ENCODE peak calls at places on chromosomes 5 and 9, in seven cellular contexts. One of them, this sample, is unnamed.

GRCh38 chr5:20077186-20077585 is 89.2 kb upstream of the CDH18 start:
- DNase-seq in cardiac muscle cell: no peak
- DNase-seq in A549: no peak
- DNase-seq in IMR-90: no peak
- DNase-seq in heart left ventricle: no peak
- DNase-seq in spleen: no peak
- DNase-seq in stomach: no peak
- DNase-seq in this sample: no peak

GRCh38 chr9:69905291-69905690 is 84.7 kb downstream of the CFAP95 start:
- DNase-seq in cardiac muscle cell: no peak
- DNase-seq in A549: no peak
- DNase-seq in IMR-90: peak
- DNase-seq in heart left ventricle: no peak
- DNase-seq in spleen: no peak
- DNase-seq in stomach: no peak
- DNase-seq in this sample: no peak

GRCh38 chr5:153880094-153880493 is 158.6 kb downstream of the FAM114A2 start:
- DNase-seq in cardiac muscle cell: no peak
- DNase-seq in A549: no peak
- DNase-seq in IMR-90: no peak
- DNase-seq in heart left ventricle: no peak
- DNase-seq in spleen: no peak
- DNase-seq in stomach: no peak
- DNase-seq in this sample: no peak

GRCh38 chr9:120030847-120031246 is 549.1 kb downstream of the CDK5RAP2 start:
- DNase-seq in cardiac muscle cell: no peak
- DNase-seq in A549: no peak
- DNase-seq in IMR-90: no peak
- DNase-seq in heart left ventricle: no peak
- DNase-seq in spleen: no peak
- DNase-seq in stomach: no peak
- DNase-seq in this sample: no peak

GRCh38 chr9:108933231-108933630 is 693 bp downstream of the ELP1 start:
- DNase-seq in cardiac muscle cell: no peak
- DNase-seq in A549: no peak
- DNase-seq in IMR-90: peak
- DNase-seq in heart left ventricle: no peak
- DNase-seq in spleen: no peak
- DNase-seq in stomach: no peak
- DNase-seq in this sample: no peak

GRCh38 chr5:142222881-142223558 is 101.8 kb downstream of the SPRY4 start:
- DNase-seq in cardiac muscle cell: no peak
- DNase-seq in A549: no peak
- DNase-seq in IMR-90: no peak
- DNase-seq in heart left ventricle: no peak
- DNase-seq in spleen: no peak
- DNase-seq in stomach: no peak
- DNase-seq in this sample: no peak

GRCh38 chr5:53323943-53324642 is 156.3 kb upstream of the FST start:
- DNase-seq in cardiac muscle cell: no peak
- DNase-seq in A549: no peak
- DNase-seq in IMR-90: peak
- DNase-seq in heart left ventricle: no peak
- DNase-seq in spleen: no peak
- DNase-seq in stomach: no peak
- DNase-seq in this sample: no peak

GRCh38 chr9:89317282-89317681 is 1.0 kb upstream of the SECISBP2 start:
- DNase-seq in cardiac muscle cell: no peak
- DNase-seq in A549: no peak
- DNase-seq in IMR-90: no peak
- DNase-seq in heart left ventricle: no peak
- DNase-seq in spleen: no peak
- DNase-seq in stomach: no peak
- DNase-seq in this sample: no peak

GRCh38 chr5:41636605-41637004 is 126.2 kb upstream of the PLCXD3 start:
- DNase-seq in cardiac muscle cell: peak
- DNase-seq in A549: peak
- DNase-seq in IMR-90: peak
- DNase-seq in heart left ventricle: no peak
- DNase-seq in spleen: no peak
- DNase-seq in stomach: no peak
- DNase-seq in this sample: no peak

GRCh38 chr5:135353952-135354721 is 44.9 kb downstream of the MACROH2A1 start:
- DNase-seq in cardiac muscle cell: no peak
- DNase-seq in A549: no peak
- DNase-seq in IMR-90: peak
- DNase-seq in heart left ventricle: no peak
- DNase-seq in spleen: peak
- DNase-seq in stomach: no peak
- DNase-seq in this sample: no peak
- H3K27ac ChIP-seq in cardiac muscle cell: no peak
- H3K27ac ChIP-seq in A549: no peak
- H3K27ac ChIP-seq in IMR-90: peak
- H3K27ac ChIP-seq in heart left ventricle: no peak
- H3K27ac ChIP-seq in spleen: peak
- H3K27ac ChIP-seq in stomach: no peak
- H3K27ac ChIP-seq in this sample: no peak

GRCh38 chr9:87643778-87644570 is 81.9 kb upstream of the CTSL start:
- DNase-seq in cardiac muscle cell: no peak
- DNase-seq in A549: no peak
- DNase-seq in IMR-90: no peak
- DNase-seq in heart left ventricle: no peak
- DNase-seq in spleen: no peak
- DNase-seq in stomach: no peak
- DNase-seq in this sample: no peak

GRCh38 chr9:87641067-87641466 is 84.9 kb upstream of the CTSL start:
- DNase-seq in cardiac muscle cell: no peak
- DNase-seq in A549: no peak
- DNase-seq in IMR-90: no peak
- DNase-seq in heart left ventricle: no peak
- DNase-seq in spleen: no peak
- DNase-seq in stomach: no peak
- DNase-seq in this sample: no peak

GRCh38 chr9:87644659-87645058 is 81.3 kb upstream of the CTSL start:
- DNase-seq in cardiac muscle cell: no peak
- DNase-seq in A549: no peak
- DNase-seq in IMR-90: no peak
- DNase-seq in heart left ventricle: no peak
- DNase-seq in spleen: no peak
- DNase-seq in stomach: no peak
- DNase-seq in this sample: no peak

GRCh38 chr9:87642330-87643110 is 83.4 kb upstream of the CTSL start:
- DNase-seq in cardiac muscle cell: peak
- DNase-seq in A549: no peak
- DNase-seq in IMR-90: no peak
- DNase-seq in heart left ventricle: no peak
- DNase-seq in spleen: no peak
- DNase-seq in stomach: no peak
- DNase-seq in this sample: no peak

GRCh38 chr9:87643111-87643650 is 82.7 kb upstream of the CTSL start:
- DNase-seq in cardiac muscle cell: no peak
- DNase-seq in A549: no peak
- DNase-seq in IMR-90: no peak
- DNase-seq in heart left ventricle: no peak
- DNase-seq in spleen: no peak
- DNase-seq in stomach: no peak
- DNase-seq in this sample: no peak
- H3K27ac ChIP-seq in cardiac muscle cell: no peak
- H3K27ac ChIP-seq in A549: no peak
- H3K27ac ChIP-seq in IMR-90: no peak
- H3K27ac ChIP-seq in heart left ventricle: no peak
- H3K27ac ChIP-seq in spleen: no peak
- H3K27ac ChIP-seq in stomach: no peak
- H3K27ac ChIP-seq in this sample: peak

GRCh38 chr5:140570058-140570457 is 5.4 kb downstream of the SLC35A4 start:
- DNase-seq in cardiac muscle cell: no peak
- DNase-seq in A549: no peak
- DNase-seq in IMR-90: no peak
- DNase-seq in heart left ventricle: no peak
- DNase-seq in spleen: no peak
- DNase-seq in stomach: no peak
- DNase-seq in this sample: no peak

GRCh38 chr5:140568664-140569063 is 4.0 kb downstream of the SLC35A4 start:
- DNase-seq in cardiac muscle cell: no peak
- DNase-seq in A549: no peak
- DNase-seq in IMR-90: no peak
- DNase-seq in heart left ventricle: no peak
- DNase-seq in spleen: no peak
- DNase-seq in stomach: no peak
- DNase-seq in this sample: peak

GRCh38 chr5:140570488-140570887 is 5.9 kb downstream of the SLC35A4 start:
- DNase-seq in cardiac muscle cell: no peak
- DNase-seq in A549: no peak
- DNase-seq in IMR-90: no peak
- DNase-seq in heart left ventricle: no peak
- DNase-seq in spleen: no peak
- DNase-seq in stomach: no peak
- DNase-seq in this sample: no peak

GRCh38 chr5:140567871-140568270 is 3.2 kb downstream of the SLC35A4 start:
- DNase-seq in cardiac muscle cell: no peak
- DNase-seq in A549: no peak
- DNase-seq in IMR-90: no peak
- DNase-seq in heart left ventricle: no peak
- DNase-seq in spleen: no peak
- DNase-seq in stomach: no peak
- DNase-seq in this sample: no peak

DNA sequence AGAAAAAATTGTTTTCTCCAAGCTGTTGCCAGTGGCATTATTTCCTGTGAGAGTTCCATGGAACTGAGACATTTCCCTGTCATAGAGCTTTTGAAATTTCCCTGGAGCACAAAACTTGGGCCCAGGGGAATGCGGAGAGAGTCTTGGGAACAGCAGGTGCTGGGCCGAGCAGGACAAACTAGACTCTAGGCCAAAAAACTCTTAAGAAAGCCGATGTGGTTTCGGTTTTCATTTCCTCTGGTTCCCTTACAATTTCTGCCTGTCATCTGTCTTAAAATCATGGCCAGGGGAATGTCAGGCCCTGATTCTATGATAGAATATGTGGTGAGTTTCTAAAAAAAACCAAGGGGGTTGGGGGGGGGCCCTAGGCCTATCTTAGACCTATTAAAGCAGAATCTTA is 4.6 kb downstream of the SLC35A4 start:
- DNase-seq in cardiac muscle cell: no peak
- DNase-seq in A549: no peak
- DNase-seq in IMR-90: no peak
- DNase-seq in heart left ventricle: no peak
- DNase-seq in spleen: no peak
- DNase-seq in stomach: no peak
- DNase-seq in this sample: no peak
- H3K27ac ChIP-seq in cardiac muscle cell: no peak
- H3K27ac ChIP-seq in A549: no peak
- H3K27ac ChIP-seq in IMR-90: no peak
- H3K27ac ChIP-seq in heart left ventricle: peak
- H3K27ac ChIP-seq in spleen: peak
- H3K27ac ChIP-seq in stomach: no peak
- H3K27ac ChIP-seq in this sample: peak

DNA sequence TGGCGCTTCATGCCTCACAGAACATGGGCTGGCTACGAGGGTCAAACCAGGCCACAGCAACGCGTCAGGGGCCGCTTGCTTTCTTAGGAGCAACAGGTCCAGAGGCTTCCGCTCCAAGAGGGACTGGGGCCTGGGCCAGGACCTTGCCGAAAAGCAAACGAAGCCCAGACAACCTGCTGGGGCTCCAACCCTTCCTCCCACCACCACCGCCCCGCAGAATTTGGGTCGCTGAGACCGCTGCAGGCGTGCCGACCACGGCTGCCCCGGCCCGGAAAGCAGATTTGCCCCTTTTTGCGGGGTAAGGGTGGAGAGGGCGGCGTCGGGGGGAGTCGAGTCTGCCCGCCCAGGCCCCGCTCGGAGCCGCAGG is 9.9 kb upstream of the GRIN1 start:
- DNase-seq in cardiac muscle cell: no peak
- DNase-seq in A549: no peak
- DNase-seq in IMR-90: peak
- DNase-seq in heart left ventricle: no peak
- DNase-seq in spleen: no peak
- DNase-seq in stomach: peak
- DNase-seq in this sample: no peak
- H3K27ac ChIP-seq in cardiac muscle cell: peak
- H3K27ac ChIP-seq in A549: peak
- H3K27ac ChIP-seq in IMR-90: peak
- H3K27ac ChIP-seq in heart left ventricle: peak
- H3K27ac ChIP-seq in spleen: peak
- H3K27ac ChIP-seq in stomach: peak
- H3K27ac ChIP-seq in this sample: peak